ENCODE peak calls at places on chromosome 12, in five cellular contexts. I is IMR-90, Y is neural progenitor cell, U is PC-3, V is Karpas-422. Q is an unnamed sample.

GRCh38 chr12:130420071-130420470 is 82.4 kb downstream of the PIWIL1 start:
- DNase-seq in I (no peak), V (no peak), U (no peak), Y (no peak), Q (no peak)

GRCh38 chr12:25020621-25021243 is 71.8 kb upstream of the BCAT1 start:
- DNase-seq in U (no peak), Y (no peak), V (peak), I (no peak), Q (no peak)

GRCh38 chr12:58815235-58815634 is 105.1 kb downstream of the LRIG3 start:
- DNase-seq in U (no peak), V (no peak), Y (no peak), I (no peak), Q (no peak)

GRCh38 chr12:12270226-12270625 is 3.4 kb upstream of the LRP6 start:
- DNase-seq in U (no peak), Y (no peak), V (no peak), I (no peak), Q (no peak)

GRCh38 chr12:122322501-122322900 is 56.2 kb upstream of the VPS33A start:
- DNase-seq in V (no peak), U (peak), Y (no peak), I (peak), Q (peak)

GRCh38 chr12:55955800-55956508 is 9.9 kb downstream of the PMEL start:
- DNase-seq in I (peak), Y (no peak), V (peak), U (peak), Q (peak)

GRCh38 chr12:68505915-68506314 is 104.8 kb upstream of the RAP1B start:
- DNase-seq in U (no peak), Y (no peak), I (no peak), V (no peak), Q (no peak)

GRCh38 chr12:108649668-108650067 is 16.0 kb upstream of the SELPLG start:
- DNase-seq in U (peak), Y (no peak), I (peak), V (no peak), Q (peak)

GRCh38 chr12:45914090-45914489 is 76.3 kb downstream of the SCAF11 start:
- DNase-seq in V (peak), U (peak), I (peak), Y (peak), Q (peak)

GRCh38 chr12:76024942-76025600 is 6.5 kb downstream of the PHLDA1 start:
- DNase-seq in V (peak), Y (no peak), U (peak), I (peak), Q (peak)

GRCh38 chr12:77064891-77065360 is 443 bp downstream of the E2F7 start:
- DNase-seq in U (no peak), I (no peak), Y (peak), V (peak), Q (no peak)

GRCh38 chr12:49706351-49707126 is 666 bp downstream of the FMNL3 start:
- DNase-seq in Y (peak), I (peak), V (peak), U (no peak), Q (peak)

GRCh38 chr12:26786491-26787124 is 46.4 kb downstream of the ITPR2 start:
- DNase-seq in V (no peak), I (peak), U (no peak), Y (no peak), Q (no peak)

GRCh38 chr12:107025691-107026090 is 38.7 kb upstream of the MTERF2 start:
- DNase-seq in I (no peak), V (no peak), U (peak), Y (no peak), Q (no peak)

GRCh38 chr12:62543324-62543723 is 76.7 kb downstream of the MON2 start:
- DNase-seq in I (no peak), U (no peak), Y (no peak), V (no peak), Q (no peak)

GRCh38 chr12:52214421-52214802 is 18.6 kb upstream of the KRT7 start:
- DNase-seq in V (no peak), I (no peak), Y (no peak), U (peak), Q (no peak)

GRCh38 chr12:116969615-116970575 is 59.1 kb downstream of the FBXW8 start:
- DNase-seq in U (no peak), Y (peak), V (no peak), I (no peak), Q (peak)

GRCh38 chr12:109047081-109047805 is 5.1 kb upstream of the USP30 start:
- DNase-seq in V (no peak), Y (no peak), I (peak), U (peak), Q (peak)

GRCh38 chr12:6380141-6381121 is 3.5 kb upstream of the LTBR start:
- DNase-seq in Y (peak), V (no peak), I (peak), U (no peak), Q (peak)

GRCh38 chr12:31970199-31970598 is 11.0 kb downstream of the RESF1 start:
- DNase-seq in I (no peak), Y (no peak), V (no peak), U (no peak), Q (no peak)

GRCh38 chr12:91250273-91250672 is 67.7 kb upstream of the DCN start:
- DNase-seq in Y (no peak), U (no peak), I (peak), V (peak), Q (no peak)

GRCh38 chr12:130728158-130729058 is 12.3 kb upstream of the RIMBP2 start:
- DNase-seq in Y (no peak), V (no peak), I (no peak), U (no peak), Q (no peak)

GRCh38 chr12:82650627-82651337 is 35.9 kb upstream of the TMTC2 start:
- DNase-seq in U (peak), V (no peak), I (no peak), Y (no peak), Q (peak)

GRCh38 chr12:1808036-1808797 is 12.1 kb upstream of the LRTM2 start:
- DNase-seq in U (no peak), Y (no peak), V (no peak), I (no peak), Q (no peak)

GRCh38 chr12:115528466-115528865 is 749.0 kb downstream of the MED13L start:
- DNase-seq in U (no peak), I (peak), Y (no peak), V (no peak), Q (no peak)

GRCh38 chr12:6772331-6772695 is at the start of gene LAG3:
- DNase-seq in U (no peak), Y (no peak), I (no peak), V (no peak), Q (no peak)

GRCh38 chr12:52600071-52600470 is 1.2 kb downstream of the KRT72 start:
- DNase-seq in U (no peak), V (no peak), I (no peak), Y (no peak), Q (no peak)

DNA sequence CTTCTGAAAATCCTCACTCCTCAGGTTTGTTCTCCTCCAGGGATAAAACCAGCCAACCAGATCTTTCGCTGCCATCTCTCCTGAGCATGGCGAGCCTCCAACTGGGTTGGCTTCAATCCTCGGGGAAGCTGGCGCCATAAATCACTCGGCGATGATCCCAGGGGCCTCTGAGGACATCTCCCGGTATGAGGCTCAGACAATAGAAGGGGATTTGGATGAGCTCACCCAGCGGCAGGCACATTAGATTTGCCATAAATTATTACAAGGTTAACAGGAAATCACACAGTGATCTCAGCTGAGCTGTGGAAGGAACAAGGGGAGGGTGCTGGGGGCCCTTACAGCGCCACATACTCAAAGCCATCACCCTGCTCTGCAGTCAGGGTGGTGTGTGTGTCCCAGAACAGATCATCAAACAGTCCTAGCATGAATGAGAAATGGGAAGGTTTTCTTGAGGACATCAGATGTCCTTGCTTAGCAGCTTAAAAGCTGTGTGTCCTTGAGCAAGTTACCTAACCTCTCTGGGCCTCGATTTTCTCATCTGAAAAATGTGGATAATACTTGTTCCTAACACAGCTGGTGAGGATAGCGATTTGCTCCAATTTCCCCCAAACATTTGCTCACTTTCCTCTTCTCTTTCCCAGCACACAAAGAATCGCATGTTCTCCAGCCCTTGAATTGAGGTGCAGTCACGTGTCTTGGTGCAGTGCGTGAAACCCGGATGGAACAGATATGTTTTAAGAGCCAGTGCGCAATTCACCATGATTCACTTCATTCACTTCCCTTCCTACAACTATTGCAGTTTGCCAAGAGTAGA is 142.8 kb downstream of the SCARB1 start:
- DNase-seq in U (peak), I (peak), V (no peak), Y (no peak), Q (peak)
- H3K4me2 ChIP-seq in U (peak), I (no peak), V (no peak), Y (no peak), Q (peak)

GRCh38 chr12:13982010-13982409 is 608 bp upstream of the GRIN2B start:
- DNase-seq in I (no peak), V (no peak), Y (peak), U (no peak), Q (no peak)
- H3K4me2 ChIP-seq in I (no peak), V (no peak), Y (peak), U (no peak), Q (no peak)

GRCh38 chr12:67056329-67056728 is 212.8 kb upstream of the CAND1 start:
- DNase-seq in I (no peak), Y (no peak), V (no peak), U (peak), Q (no peak)

GRCh38 chr12:67057072-67057471 is 212.1 kb upstream of the CAND1 start:
- DNase-seq in I (no peak), V (no peak), Y (no peak), U (no peak), Q (no peak)

GRCh38 chr12:67048371-67048770 is 220.8 kb upstream of the CAND1 start:
- DNase-seq in Y (no peak), I (no peak), U (peak), V (no peak), Q (no peak)

GRCh38 chr12:67047634-67048033 is 221.5 kb upstream of the CAND1 start:
- DNase-seq in U (peak), Y (no peak), V (no peak), I (no peak), Q (no peak)

DNA sequence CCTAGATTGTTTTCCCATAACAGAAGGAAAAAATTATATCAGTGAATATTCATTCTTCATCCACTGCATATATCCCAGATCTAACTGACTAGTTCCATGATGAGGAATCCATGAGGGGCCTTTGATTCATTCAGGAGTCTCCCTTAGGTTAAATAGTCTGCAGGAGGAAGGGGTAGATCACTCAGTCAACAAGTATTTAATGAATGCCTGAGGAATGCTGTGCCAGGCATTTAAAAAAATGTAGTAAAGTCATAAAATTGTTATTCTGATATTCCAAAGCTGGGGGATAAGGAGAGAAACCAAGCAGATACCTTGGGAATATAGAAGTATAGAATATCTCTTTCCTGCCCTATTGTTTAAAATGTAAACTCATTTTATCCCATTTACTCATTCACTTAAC is 216.2 kb upstream of the CAND1 start:
- DNase-seq in I (no peak), Y (no peak), V (no peak), U (peak), Q (peak)
- H3K4me2 ChIP-seq in I (no peak), Y (no peak), V (no peak), U (peak), Q (peak)

GRCh38 chr12:28585146-28585545 is 394.9 kb downstream of the CCDC91 start:
- DNase-seq in U (no peak), V (no peak), I (no peak), Y (no peak), Q (no peak)
- H3K4me2 ChIP-seq in U (no peak), V (no peak), I (no peak), Y (no peak), Q (no peak)

DNA sequence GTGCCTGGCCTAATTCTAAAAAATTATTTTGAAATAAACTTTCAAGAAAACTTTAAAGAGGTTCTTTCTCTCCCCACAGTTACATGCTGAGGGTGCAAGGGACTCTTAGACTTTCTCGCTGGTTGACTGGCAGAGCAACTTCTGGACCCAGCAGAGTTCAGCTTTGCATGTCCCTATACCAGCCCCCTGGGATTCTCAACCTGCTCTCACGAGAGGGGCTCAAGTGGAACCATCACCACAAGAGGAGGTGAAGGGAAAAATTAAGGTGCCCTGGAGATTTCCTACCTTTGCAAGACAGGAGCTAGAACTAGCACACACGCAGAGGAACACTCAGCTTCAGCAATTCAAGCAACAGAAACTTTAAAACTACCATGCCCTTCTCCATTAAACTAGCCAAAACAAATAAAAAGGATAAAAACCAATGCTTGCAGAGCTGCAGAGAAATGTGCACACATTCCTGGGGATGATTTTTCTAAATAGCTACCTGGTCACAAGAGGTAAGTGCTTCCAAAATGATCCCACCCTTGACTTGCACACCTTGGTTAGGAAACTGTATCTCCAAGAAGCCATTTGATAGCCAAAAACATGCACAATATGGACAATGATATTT is 2.5 kb downstream of the HVCN1 start:
- DNase-seq in V (peak), I (no peak), U (no peak), Y (no peak), Q (no peak)
- H3K4me2 ChIP-seq in V (peak), I (no peak), U (no peak), Y (no peak), Q (no peak)

GRCh38 chr12:99809921-99810320 is 162.4 kb downstream of the GARIN6 start:
- DNase-seq in U (no peak), Y (peak), V (no peak), I (no peak), Q (no peak)
- H3K4me2 ChIP-seq in U (no peak), Y (no peak), V (no peak), I (no peak), Q (no peak)